ENCODE peak calls at places on chromosomes 16 and 17, in ten cellular contexts. R, N, H, W, V, D, O, Y, S and U are unnamed samples. For H3K4me1, the result is how much of the 10 kb centered on the place peaks cover.

GRCh38 chr17:78013683-78014467 is 55.4 kb downstream of the TNRC6C start:
- DNase-seq in R (peak), N (peak), H (peak), W (peak), V (no peak), D (peak), O (no peak), Y (peak), S (peak), U (no peak)

GRCh38 chr16:53511403-53512280 is 8.6 kb upstream of the AKTIP start:
- DNase-seq in R (no peak), N (peak), H (no peak), W (no peak), V (no peak), D (peak), O (no peak), Y (no peak), S (no peak), U (no peak)

GRCh38 chr17:40313660-40314556 is 4.9 kb downstream of the RARA start:
- DNase-seq in R (no peak), N (no peak), H (no peak), W (no peak), V (no peak), D (no peak), O (no peak), Y (no peak), S (no peak), U (peak)

GRCh38 chr17:74520790-74521480 is 10.3 kb downstream of the CD300LB start:
- DNase-seq in R (peak), N (peak), H (peak), W (peak), V (no peak), D (no peak), O (no peak), Y (no peak), S (no peak), U (no peak)

GRCh38 chr17:68909066-68909465 is 46.1 kb downstream of the ABCA8 start:
- DNase-seq in R (no peak), N (peak), H (no peak), W (peak), V (no peak), D (no peak), O (no peak), Y (peak), S (no peak), U (peak)

GRCh38 chr16:58451945-58452401 is 48.0 kb upstream of the NDRG4 start:
- DNase-seq in R (no peak), N (peak), H (no peak), W (no peak), V (no peak), D (no peak), O (no peak), Y (peak), S (no peak), U (no peak)

GRCh38 chr17:83034525-83034924 is 44.9 kb upstream of the METRNL start:
- DNase-seq in R (no peak), N (peak), H (no peak), W (no peak), V (no peak), D (peak), O (no peak), Y (no peak), S (no peak), U (no peak)

GRCh38 chr17:29034510-29034909 is 8.4 kb upstream of the PIPOX start:
- DNase-seq in R (no peak), N (no peak), H (no peak), W (no peak), V (no peak), D (no peak), O (no peak), Y (no peak), S (no peak), U (no peak)

GRCh38 chr17:30290696-30291570 is 811 bp downstream of the BLMH start:
- DNase-seq in R (peak), N (no peak), H (peak), W (peak), V (no peak), D (peak), O (peak), Y (peak), S (peak), U (no peak)

GRCh38 chr17:14089179-14089578 is 19.9 kb downstream of the COX10 start:
- DNase-seq in R (no peak), N (no peak), H (no peak), W (no peak), V (no peak), D (no peak), O (no peak), Y (no peak), S (no peak), U (no peak)

GRCh38 chr17:82283208-82283749 is 9.8 kb upstream of the CSNK1D start:
- DNase-seq in R (no peak), N (no peak), H (no peak), W (no peak), V (no peak), D (no peak), O (no peak), Y (peak), S (no peak), U (peak)

GRCh38 chr17:14205992-14206461 is 30.6 kb downstream of the CDRT15 start:
- DNase-seq in R (no peak), N (no peak), H (peak), W (peak), V (no peak), D (no peak), O (peak), Y (no peak), S (peak), U (peak)

GRCh38 chr16:73268311-73268997 is 220.5 kb upstream of the ZFHX3 start:
- DNase-seq in R (no peak), N (no peak), H (no peak), W (no peak), V (no peak), D (peak), O (no peak), Y (peak), S (no peak), U (no peak)

GRCh38 chr16:29315916-29316517 is 90.5 kb downstream of the NPIPB11 start:
- DNase-seq in R (no peak), N (no peak), H (no peak), W (no peak), V (no peak), D (peak), O (no peak), Y (no peak), S (no peak), U (peak)
- TF ChIP-seq CTCF in R (no peak), N (no peak), H (no peak), W (peak), V (peak), D (peak), O (no peak), Y (peak), S (no peak), U (no peak)

DNA sequence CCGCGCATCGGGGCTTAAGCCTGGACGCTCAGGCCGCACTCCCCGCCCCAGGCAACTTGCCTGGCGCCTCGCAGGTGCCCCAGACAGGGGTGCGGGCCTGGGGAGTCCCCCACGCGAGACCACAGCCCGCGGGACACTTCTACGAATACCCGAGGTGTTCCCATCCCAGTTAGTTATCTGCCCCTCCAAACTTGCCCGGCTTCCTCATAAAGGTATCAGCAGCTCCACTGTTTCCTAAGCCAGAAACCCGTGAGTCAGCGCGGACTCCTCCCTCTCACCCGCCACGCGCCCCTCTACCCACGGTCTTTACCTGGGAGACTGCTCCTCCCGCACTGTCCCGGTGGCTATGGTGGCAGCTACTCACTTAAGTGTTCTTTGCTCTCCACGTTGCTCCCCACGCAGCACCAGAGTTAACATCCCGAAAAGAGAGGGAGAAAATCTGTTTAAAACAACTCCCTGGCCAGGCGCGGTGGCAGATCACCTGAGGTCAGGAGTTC is 1.0 kb upstream of the CREBBP start:
- DNase-seq in R (no peak), N (peak), H (no peak), W (no peak), V (no peak), D (peak), O (no peak), Y (no peak), S (no peak), U (no peak)
- H3K4me1 ChIP-seq in R (under half), N (under half), H (under half), W (under half), V (under half), D (under half), O (under half), Y (under half), S (under half), U (under half)

GRCh38 chr17:10053976-10054551 is 144.3 kb downstream of the GAS7 start:
- DNase-seq in R (no peak), N (no peak), H (no peak), W (no peak), V (no peak), D (no peak), O (no peak), Y (no peak), S (no peak), U (no peak)

GRCh38 chr17:10048951-10049350 is 143.9 kb upstream of the RCVRN start:
- DNase-seq in R (no peak), N (no peak), H (no peak), W (no peak), V (no peak), D (no peak), O (no peak), Y (no peak), S (no peak), U (no peak)

GRCh38 chr17:10052414-10052813 is 146.0 kb downstream of the GAS7 start:
- DNase-seq in R (no peak), N (no peak), H (no peak), W (no peak), V (no peak), D (no peak), O (no peak), Y (no peak), S (no peak), U (no peak)

GRCh38 chr17:10051112-10051511 is 146.0 kb upstream of the RCVRN start:
- DNase-seq in R (no peak), N (no peak), H (no peak), W (no peak), V (no peak), D (no peak), O (no peak), Y (no peak), S (no peak), U (no peak)

DNA sequence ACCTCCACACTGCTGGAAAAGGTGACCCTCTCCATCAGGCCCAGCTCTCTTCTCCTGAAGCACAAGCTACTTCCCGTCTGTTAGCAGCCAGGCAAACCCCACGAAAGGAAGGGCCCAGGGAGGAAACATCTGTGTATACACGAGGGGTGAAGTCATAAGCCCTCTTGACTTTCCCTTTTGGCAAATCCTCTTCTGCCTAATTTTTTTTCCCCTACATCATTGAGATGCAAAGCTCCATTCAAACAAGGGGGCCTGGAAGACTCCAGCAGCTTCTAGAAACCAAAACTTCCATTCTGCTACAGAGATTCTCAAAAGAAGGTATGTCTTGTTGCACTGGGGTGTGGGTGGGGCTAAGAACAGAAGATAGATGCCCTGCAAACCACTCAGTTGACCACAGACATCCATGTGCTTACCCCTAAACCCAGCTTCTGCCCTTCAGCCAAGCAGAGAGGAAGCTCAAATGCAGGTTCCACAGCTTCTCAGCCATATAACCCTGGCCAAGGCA is 145.6 kb upstream of the RCVRN start:
- DNase-seq in R (no peak), N (peak), H (no peak), W (peak), V (no peak), D (no peak), O (no peak), Y (no peak), S (no peak), U (no peak)
- H3K27ac ChIP-seq in R (peak), N (peak), H (peak), W (peak), V (peak), D (no peak), O (no peak), Y (no peak), S (no peak), U (no peak)

DNA sequence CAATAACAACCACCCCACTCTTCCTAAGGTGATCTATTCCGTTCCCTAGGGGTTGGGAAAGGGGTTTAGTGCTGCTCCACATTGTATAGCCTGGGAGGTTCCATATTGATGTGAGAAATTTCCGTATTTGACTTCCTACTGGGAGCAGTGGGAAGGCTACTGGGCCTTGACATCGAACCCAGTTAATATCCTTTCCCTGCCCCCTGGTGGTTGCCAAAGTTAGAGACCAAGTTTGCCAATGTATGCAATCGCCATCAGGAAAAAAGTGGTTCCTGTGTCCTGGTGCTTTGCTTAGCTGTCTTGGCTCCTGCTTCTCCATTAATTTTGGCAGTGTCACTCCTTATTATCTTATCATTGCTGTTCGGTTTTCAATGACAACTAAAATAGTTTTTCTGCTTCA is 914.9 kb downstream of the KCNJ2 start:
- DNase-seq in R (no peak), N (no peak), H (peak), W (no peak), V (no peak), D (peak), O (no peak), Y (peak), S (no peak), U (no peak)
- TF ChIP-seq CTCF in R (peak), N (peak), H (peak), W (peak), V (no peak), D (peak), O (peak), Y (peak), S (no peak), U (peak)